ENCODE peak calls at places on chromosomes 6 and 20, in eight cellular contexts. O is fibroblast of the aortic adventitia; L is A172; V is pancreas; I is bronchial epithelial cell; T is iris pigment epithelial cell; H is T-cell; P is stimulated activated CD8-positive, alpha-beta memory T cell treated with anti-CD3 and anti-CD28 coated beads, Interleukin-15, amount 100 ng/mL, for 1 hour. X is an unnamed sample.

GRCh38 chr6:32982084-32982701 is 13.8 kb downstream of the BRD2 start:
- DNase-seq in O (no peak), L (no peak), V (no peak), I (peak), T (no peak), H (no peak), P (no peak), X (no peak)

GRCh38 chr6:151096691-151097090 is 143.1 kb upstream of the AKAP12 start:
- DNase-seq in O (no peak), L (no peak), V (no peak), I (peak), T (peak), H (no peak), P (no peak), X (no peak)

GRCh38 chr6:30463651-30464618 is 25.4 kb upstream of the HLA-E start:
- DNase-seq in O (peak), L (no peak), V (peak), I (no peak), T (peak), H (peak), P (peak), X (peak)

GRCh38 chr6:61894536-61894935 is 391.5 kb downstream of the KHDRBS2 start:
- DNase-seq in O (no peak), L (no peak), V (no peak), I (no peak), T (no peak), H (no peak), P (no peak), X (no peak)

GRCh38 chr6:168713839-168714238 is 272.9 kb downstream of the SMOC2 start:
- DNase-seq in O (no peak), L (no peak), V (peak), I (no peak), T (peak), H (no peak), P (no peak), X (no peak)

GRCh38 chr20:20199338-20200160 is 147.2 kb downstream of the CFAP61 start:
- DNase-seq in O (no peak), L (peak), V (no peak), I (no peak), T (no peak), H (no peak), P (no peak), X (no peak)

GRCh38 chr6:52144196-52145076 is 41.7 kb upstream of the IL17A start:
- DNase-seq in O (no peak), L (no peak), V (no peak), I (no peak), T (no peak), H (no peak), P (no peak), X (no peak)

GRCh38 chr6:166417285-166417691 is 34.5 kb upstream of the MPC1 start:
- DNase-seq in O (no peak), L (no peak), V (no peak), I (no peak), T (no peak), H (peak), P (no peak), X (peak)

GRCh38 chr6:82298012-82298411 is 50.5 kb upstream of the IBTK start:
- DNase-seq in O (no peak), L (peak), V (no peak), I (peak), T (peak), H (no peak), P (no peak), X (no peak)

GRCh38 chr6:118787746-118788419 is 106.1 kb upstream of the ASF1A start:
- DNase-seq in O (peak), L (no peak), V (no peak), I (no peak), T (peak), H (no peak), P (no peak), X (no peak)

GRCh38 chr6:31110825-31111582 is 1.4 kb downstream of the C6orf15 start:
- DNase-seq in O (no peak), L (no peak), V (no peak), I (no peak), T (no peak), H (no peak), P (no peak), X (no peak)

GRCh38 chr6:100810015-100810414 is 71.1 kb downstream of the ASCC3 start:
- DNase-seq in O (no peak), L (no peak), V (no peak), I (no peak), T (no peak), H (no peak), P (no peak), X (no peak)

GRCh38 chr20:57811373-57812020 is 101.7 kb upstream of the PMEPA1 start:
- DNase-seq in O (no peak), L (no peak), V (no peak), I (no peak), T (no peak), H (no peak), P (no peak), X (no peak)

GRCh38 chr20:63966172-63966943 is 3.4 kb downstream of the ZNF512B start:
- DNase-seq in O (no peak), L (no peak), V (no peak), I (no peak), T (no peak), H (no peak), P (no peak), X (no peak)

GRCh38 chr20:46226602-46227001 is 81.7 kb downstream of the CDH22 start:
- DNase-seq in O (no peak), L (peak), V (no peak), I (peak), T (peak), H (no peak), P (no peak), X (no peak)

GRCh38 chr6:151392429-151392828 is 1.1 kb upstream of the ZBTB2 start:
- DNase-seq in O (no peak), L (no peak), V (no peak), I (no peak), T (no peak), H (no peak), P (no peak), X (no peak)

GRCh38 chr6:50390416-50390815 is 322.9 kb upstream of the TFAP2D start:
- DNase-seq in O (no peak), L (no peak), V (no peak), I (no peak), T (no peak), H (no peak), P (no peak), X (no peak)

GRCh38 chr20:26163890-26164289 is 467.2 kb upstream of the ZNF337 start:
- DNase-seq in O (peak), L (peak), V (no peak), I (peak), T (peak), H (no peak), P (no peak), X (no peak)

GRCh38 chr6:140538926-140539325 is 1164.5 kb upstream of the CITED2 start:
- DNase-seq in O (peak), L (peak), V (no peak), I (peak), T (peak), H (no peak), P (no peak), X (no peak)

GRCh38 chr20:49293122-49293521 is 15.3 kb upstream of the ZNFX1 start:
- DNase-seq in O (no peak), L (no peak), V (no peak), I (no peak), T (no peak), H (no peak), P (no peak), X (no peak)

GRCh38 chr20:54229566-54229965 is 21.7 kb downstream of the PFDN4 start:
- DNase-seq in O (no peak), L (no peak), V (no peak), I (no peak), T (no peak), H (no peak), P (no peak), X (no peak)

GRCh38 chr6:83354747-83355146 is 76.1 kb downstream of the ME1 start:
- DNase-seq in O (no peak), L (no peak), V (no peak), I (peak), T (no peak), H (no peak), P (no peak), X (no peak)

GRCh38 chr6:168415149-168415992 is 25.6 kb upstream of the SMOC2 start:
- DNase-seq in O (no peak), L (no peak), V (no peak), I (no peak), T (no peak), H (no peak), P (no peak), X (no peak)

GRCh38 chr6:44855562-44856494 is 468.3 kb downstream of the CDC5L start:
- DNase-seq in O (peak), L (no peak), V (no peak), I (peak), T (peak), H (no peak), P (no peak), X (no peak)

GRCh38 chr6:35287671-35288396 is 9.8 kb upstream of the DEF6 start:
- DNase-seq in O (peak), L (no peak), V (no peak), I (no peak), T (peak), H (no peak), P (no peak), X (no peak)

GRCh38 chr6:153564803-153565202 is 433.7 kb upstream of the RGS17 start:
- DNase-seq in O (peak), L (peak), V (no peak), I (no peak), T (peak), H (no peak), P (no peak), X (no peak)

GRCh38 chr20:48620486-48621255 is 207.1 kb downstream of the PREX1 start:
- DNase-seq in O (peak), L (peak), V (peak), I (peak), T (peak), H (peak), P (peak), X (peak)

GRCh38 chr6:30344191-30344867 is 627 bp upstream of the RPP21 start:
- DNase-seq in O (no peak), L (no peak), V (no peak), I (no peak), T (no peak), H (no peak), P (no peak), X (no peak)

GRCh38 chr6:35096129-35096852 is 44.8 kb downstream of the TCP11 start:
- DNase-seq in O (peak), L (peak), V (no peak), I (peak), T (peak), H (no peak), P (no peak), X (no peak)

GRCh38 chr6:38138374-38138773 is 318.8 kb downstream of the ZFAND3 start:
- DNase-seq in O (no peak), L (no peak), V (no peak), I (no peak), T (no peak), H (no peak), P (no peak), X (no peak)

GRCh38 chr6:125611573-125612399 is 137.6 kb upstream of the HEY2 start:
- DNase-seq in O (peak), L (peak), V (no peak), I (no peak), T (peak), H (no peak), P (no peak), X (no peak)

GRCh38 chr6:45436544-45437440 is 59.1 kb upstream of the SUPT3H start:
- DNase-seq in O (peak), L (peak), V (no peak), I (peak), T (peak), H (no peak), P (no peak), X (no peak)

GRCh38 chr6:95596021-95596420 is 18.7 kb downstream of the MANEA start:
- DNase-seq in O (no peak), L (no peak), V (no peak), I (peak), T (no peak), H (no peak), P (no peak), X (no peak)

GRCh38 chr6:145067430-145067829 is 667.9 kb downstream of the EPM2A start:
- DNase-seq in O (peak), L (peak), V (no peak), I (peak), T (peak), H (no peak), P (no peak), X (no peak)

X was measured in activated T-helper 2 cell treated with anti-CD3 and anti-CD28 coated beads, Interferon-gamma antibody, Interleukin-2, Interleukin-4, amounts not matched to agents 10 μg/mL and 5 μg/mL and 100 μg/mL, durations not matched to agents 14 hours and 24 hours and 36 hours.